ENCODE peak calls at places on chromosomes 2 and 18, in nine cellular contexts. R is stimulated activated CD8-positive, alpha-beta memory T cell treated with anti-CD3 and anti-CD28 coated beads, Interleukin-15, amount 100 ng/mL, for 1 hour; U is right atrium auricular region; J is A549; L is activated naive CD4-positive, alpha-beta T cell treated with Interleukin-2 at 50 U/mL for 16 hours; N is kidney tubule cell; O is T1000; Z is activated CD4-positive, CD25-positive, alpha-beta regulatory T cell treated with anti-CD3 and anti-CD28 coated beads, Interleukin-2, amount 50 U/mL, for 72 hours; E is NCI-H69. V is an unnamed sample.

GRCh38 chr18:51196116-51196810 is 1.2 kb downstream of the MEX3C start:
- DNase-seq in R (no peak), U (peak; percentile 65), J (peak; percentile 7), L (peak; percentile 60), N (peak; percentile 14), O (no peak), Z (peak; percentile 64), E (peak; percentile 80), V (peak; percentile 95)

GRCh38 chr2:102166189-102166845 is 20.5 kb upstream of the IL1RL2 start:
- DNase-seq in R (no peak), U (no peak), J (no peak), L (no peak), N (peak; percentile 52), O (peak; percentile 1), Z (no peak), E (no peak), V (no peak)

GRCh38 chr2:176656776-176657140 is 387.5 kb downstream of the MTX2 start:
- DNase-seq in R (no peak), U (no peak), J (no peak), L (no peak), N (no peak), O (no peak), Z (no peak), E (no peak), V (no peak)

GRCh38 chr2:148533685-148534084 is 110.9 kb upstream of the EPC2 start:
- DNase-seq in R (no peak), U (no peak), J (no peak), L (no peak), N (no peak), O (no peak), Z (no peak), E (no peak), V (no peak)

GRCh38 chr2:227462972-227463931 is 8.7 kb upstream of the AGFG1 start:
- DNase-seq in R (no peak), U (no peak), J (no peak), L (no peak), N (no peak), O (no peak), Z (no peak), E (no peak), V (no peak)

GRCh38 chr2:46873632-46874068 is 42.0 kb downstream of the MCFD2 start:
- DNase-seq in R (no peak), U (peak; percentile 89), J (peak; percentile 99), L (peak; percentile 25), N (peak; percentile 91), O (peak; percentile 76), Z (no peak), E (peak; percentile 50), V (no peak)

GRCh38 chr2:168849610-168850009 is 40.6 kb downstream of the SPC25 start:
- DNase-seq in R (no peak), U (no peak), J (no peak), L (no peak), N (peak; percentile 55), O (no peak), Z (no peak), E (peak; percentile 71), V (no peak)

GRCh38 chr2:168722592-168722991 is 79.8 kb upstream of the NOSTRIN start:
- DNase-seq in R (no peak), U (no peak), J (no peak), L (no peak), N (no peak), O (no peak), Z (no peak), E (no peak), V (no peak)

GRCh38 chr18:28065031-28065792 is 111.7 kb downstream of the CDH2 start:
- DNase-seq in R (no peak), U (no peak), J (peak; percentile 16), L (no peak), N (peak; percentile 96), O (no peak), Z (no peak), E (no peak), V (no peak)

GRCh38 chr18:54531402-54532065 is 59.5 kb upstream of the DYNAP start:
- DNase-seq in R (no peak), U (no peak), J (no peak), L (no peak), N (no peak), O (no peak), Z (no peak), E (peak; percentile 19), V (no peak)

GRCh38 chr2:199405241-199405640 is 52.5 kb downstream of the SATB2 start:
- DNase-seq in R (no peak), U (no peak), J (no peak), L (no peak), N (peak; percentile 2), O (no peak), Z (no peak), E (peak; percentile 63), V (no peak)

GRCh38 chr2:136248242-136248641 is 130.3 kb upstream of the CXCR4 start:
- DNase-seq in R (no peak), U (no peak), J (no peak), L (no peak), N (peak; percentile 41), O (no peak), Z (no peak), E (peak; percentile 88), V (no peak)

GRCh38 chr2:68943581-68944568 is 8.8 kb downstream of the GKN2 start:
- DNase-seq in R (peak; percentile 17), U (no peak), J (peak; percentile 66), L (peak; percentile 52), N (peak; percentile 74), O (peak; percentile 44), Z (peak; percentile 50), E (peak; percentile 60), V (no peak)

GRCh38 chr2:29080886-29081743 is 6.8 kb upstream of the PCARE start:
- DNase-seq in R (no peak), U (no peak), J (no peak), L (no peak), N (no peak), O (no peak), Z (no peak), E (no peak), V (no peak)

GRCh38 chr2:222568866-222569265 is 87.0 kb downstream of the FARSB start:
- DNase-seq in R (no peak), U (no peak), J (no peak), L (no peak), N (peak; percentile 33), O (no peak), Z (no peak), E (peak; percentile 16), V (no peak)

GRCh38 chr2:172440795-172441194 is 13.4 kb downstream of the ITGA6 start:
- DNase-seq in R (no peak), U (no peak), J (no peak), L (no peak), N (peak; percentile 94), O (no peak), Z (no peak), E (peak; percentile 37), V (no peak)

GRCh38 chr2:170142502-170142901 is 35.4 kb upstream of the MYO3B start:
- DNase-seq in R (no peak), U (no peak), J (no peak), L (no peak), N (no peak), O (no peak), Z (no peak), E (peak; percentile 10), V (no peak)

GRCh38 chr18:67194886-67195285 is 321.6 kb downstream of the DSEL start:
- DNase-seq in R (no peak), U (no peak), J (no peak), L (no peak), N (no peak), O (no peak), Z (no peak), E (peak; percentile 80), V (no peak)

GRCh38 chr2:175057078-175057685 is 52.0 kb upstream of the CHN1 start:
- DNase-seq in R (no peak), U (no peak), J (no peak), L (no peak), N (no peak), O (no peak), Z (no peak), E (no peak), V (no peak)

GRCh38 chr2:130963849-130964793 is 127.4 kb downstream of the ARHGEF4 start:
- DNase-seq in R (no peak), U (no peak), J (peak; percentile 65), L (no peak), N (peak; percentile 50), O (no peak), Z (no peak), E (peak; percentile 64), V (no peak)

GRCh38 chr2:168188011-168188410 is 59.4 kb downstream of the STK39 start:
- DNase-seq in R (no peak), U (no peak), J (no peak), L (no peak), N (no peak), O (no peak), Z (no peak), E (no peak), V (no peak)

GRCh38 chr2:235607541-235608199 is 113.8 kb downstream of the AGAP1 start:
- DNase-seq in R (no peak), U (no peak), J (no peak), L (no peak), N (no peak), O (no peak), Z (no peak), E (no peak), V (no peak)

GRCh38 chr2:50143822-50144575 is 887.9 kb downstream of the NRXN1 start:
- DNase-seq in R (no peak), U (no peak), J (peak; percentile 15), L (no peak), N (peak; percentile 67), O (no peak), Z (no peak), E (peak; percentile 78), V (no peak)

GRCh38 chr2:113283704-113284284 is 5.1 kb upstream of the PAX8 start:
- DNase-seq in R (no peak), U (peak; percentile 61), J (peak; percentile 60), L (no peak), N (peak; percentile 100), O (peak; percentile 93), Z (no peak), E (no peak), V (no peak)

GRCh38 chr2:44906972-44907371 is 34.5 kb upstream of the SIX3 start:
- DNase-seq in R (no peak), U (no peak), J (no peak), L (no peak), N (peak; percentile 29), O (no peak), Z (no peak), E (no peak), V (no peak)

GRCh38 chr2:217966399-217967068 is 36.3 kb downstream of the TNS1 start:
- DNase-seq in R (no peak), U (no peak), J (no peak), L (no peak), N (no peak), O (no peak), Z (no peak), E (no peak), V (no peak)

GRCh38 chr2:8018956-8019355 is 662.9 kb upstream of the ID2 start:
- DNase-seq in R (no peak), U (peak; percentile 13), J (no peak), L (no peak), N (no peak), O (no peak), Z (no peak), E (no peak), V (no peak)

GRCh38 chr2:224882291-224883171 is 159.7 kb downstream of the DOCK10 start:
- DNase-seq in R (no peak), U (no peak), J (peak; percentile 31), L (no peak), N (peak; percentile 92), O (no peak), Z (no peak), E (no peak), V (no peak)

V was measured in natural killer cell treated with Interleukin-12 subunit alpha and Interleukin-12 subunit beta and Interleukin-15 and Interleukin-18, amount 100 ng/mL, for 72 hours.